ENCODE peak calls at places on chromosomes 11 and 22, in six cellular contexts. V is activated naive CD4-positive, alpha-beta T cell treated with Interleukin-2 at 50 U/mL for 16 hours; W is HL-60; D is mammary epithelial cell; M is activated naive CD8-positive, alpha-beta T cell treated with anti-CD3 and anti-CD28 coated beads, Interleukin-2, amount 10 ng/mL, durations not matched to agents 7 days and 5 days; Z is aorta. P is an unnamed sample.

GRCh38 chr11:26753738-26754504 is 32.1 kb upstream of the SLC5A12 start:
- DNase-seq in V (no peak), W (peak; percentile 34), D (peak; percentile 40), M (no peak), Z (peak; percentile 44), P (no peak)

GRCh38 chr22:17489101-17489500 is 74.2 kb upstream of the SLC25A18 start:
- DNase-seq in V (no peak), W (no peak), D (no peak), M (no peak), Z (no peak), P (no peak)

GRCh38 chr11:68838572-68838964 is 3.1 kb downstream of the CPT1A start:
- DNase-seq in V (peak; percentile 28), W (peak; percentile 54), D (no peak), M (peak; percentile 53), Z (peak; percentile 68), P (no peak)

GRCh38 chr11:108923413-108923812 is 258.5 kb downstream of the DDX10 start:
- DNase-seq in V (no peak), W (no peak), D (no peak), M (no peak), Z (no peak), P (no peak)

GRCh38 chr11:3232956-3233355 is 739 bp upstream of the MRGPRE start:
- DNase-seq in V (no peak), W (no peak), D (no peak), M (no peak), Z (peak; percentile 38), P (no peak)

GRCh38 chr22:45552580-45553332 is 50.1 kb downstream of the FBLN1 start:
- DNase-seq in V (no peak), W (peak; percentile 52), D (peak; percentile 87), M (no peak), Z (peak; percentile 86), P (no peak)

GRCh38 chr11:75087319-75088055 is 9.2 kb downstream of the OR2AT4 start:
- DNase-seq in V (no peak), W (no peak), D (no peak), M (no peak), Z (no peak), P (no peak)

GRCh38 chr22:33785283-33785991 is 134.8 kb downstream of the LARGE1 start:
- DNase-seq in V (no peak), W (no peak), D (peak; percentile 91), M (no peak), Z (no peak), P (no peak)

GRCh38 chr11:61883327-61883726 is 8.0 kb downstream of the FADS3 start:
- DNase-seq in V (no peak), W (no peak), D (no peak), M (no peak), Z (no peak), P (no peak)

P was measured in HS-5.